ENCODE peak calls at places on chromosomes 7 and 10, in nine cellular contexts. One of them, this sample, is unnamed.

GRCh38 chr10:48764486-48764885 is 79.8 kb downstream of the WDFY4 start:
- DNase-seq in ovary: no peak
- DNase-seq in left lung: no peak
- DNase-seq in hepatocyte: no peak
- DNase-seq in right atrium auricular region: no peak
- DNase-seq in lower lobe of right lung: no peak
- DNase-seq in foreskin keratinocyte: no peak
- DNase-seq in right cardiac atrium: no peak
- DNase-seq in MM.1S: no peak
- DNase-seq in this sample: no peak

GRCh38 chr10:129744134-129744895 is 219.8 kb downstream of the EBF3 start:
- DNase-seq in left lung: no peak
- DNase-seq in lower lobe of right lung: no peak
- DNase-seq in right atrium auricular region: peak; percentile 50
- DNase-seq in MM.1S: no peak
- DNase-seq in hepatocyte: no peak
- DNase-seq in right cardiac atrium: no peak
- DNase-seq in foreskin keratinocyte: no peak
- DNase-seq in ovary: no peak
- DNase-seq in this sample: no peak

GRCh38 chr7:7323921-7324320 is 141.6 kb downstream of the C1GALT1 start:
- DNase-seq in right cardiac atrium: no peak
- DNase-seq in foreskin keratinocyte: no peak
- DNase-seq in ovary: no peak
- DNase-seq in right atrium auricular region: no peak
- DNase-seq in left lung: no peak
- DNase-seq in MM.1S: no peak
- DNase-seq in lower lobe of right lung: no peak
- DNase-seq in hepatocyte: no peak
- DNase-seq in this sample: no peak

GRCh38 chr10:124416733-124417132 is 2.0 kb downstream of the OAT start:
- DNase-seq in ovary: no peak
- DNase-seq in right cardiac atrium: no peak
- DNase-seq in hepatocyte: no peak
- DNase-seq in foreskin keratinocyte: no peak
- DNase-seq in right atrium auricular region: no peak
- DNase-seq in MM.1S: no peak
- DNase-seq in lower lobe of right lung: no peak
- DNase-seq in left lung: no peak
- DNase-seq in this sample: peak; percentile 54

GRCh38 chr10:24382596-24382978 is 173.6 kb downstream of the KIAA1217 start:
- DNase-seq in lower lobe of right lung: no peak
- DNase-seq in MM.1S: peak; percentile 34
- DNase-seq in hepatocyte: no peak
- DNase-seq in right atrium auricular region: no peak
- DNase-seq in ovary: no peak
- DNase-seq in left lung: no peak
- DNase-seq in foreskin keratinocyte: no peak
- DNase-seq in right cardiac atrium: no peak
- DNase-seq in this sample: no peak

GRCh38 chr7:131506597-131506996 is 49.8 kb downstream of the PODXL start:
- DNase-seq in left lung: no peak
- DNase-seq in right atrium auricular region: peak; percentile 47
- DNase-seq in foreskin keratinocyte: no peak
- DNase-seq in ovary: no peak
- DNase-seq in MM.1S: no peak
- DNase-seq in hepatocyte: no peak
- DNase-seq in lower lobe of right lung: no peak
- DNase-seq in right cardiac atrium: peak; percentile 57
- DNase-seq in this sample: no peak

GRCh38 chr10:97333601-97334369 is 744 bp downstream of the FRAT2 start:
- DNase-seq in left lung: peak; percentile 93
- DNase-seq in MM.1S: no peak
- DNase-seq in hepatocyte: peak; percentile 59
- DNase-seq in lower lobe of right lung: peak; percentile 86
- DNase-seq in right atrium auricular region: no peak
- DNase-seq in ovary: peak; percentile 27
- DNase-seq in right cardiac atrium: peak; percentile 80
- DNase-seq in foreskin keratinocyte: peak; percentile 57
- DNase-seq in this sample: peak; percentile 64

GRCh38 chr10:77661100-77661499 is 23.5 kb upstream of the KCNMA1 start:
- DNase-seq in lower lobe of right lung: no peak
- DNase-seq in foreskin keratinocyte: no peak
- DNase-seq in right atrium auricular region: no peak
- DNase-seq in MM.1S: no peak
- DNase-seq in ovary: no peak
- DNase-seq in left lung: no peak
- DNase-seq in right cardiac atrium: no peak
- DNase-seq in hepatocyte: no peak
- DNase-seq in this sample: no peak

GRCh38 chr10:27534341-27534740 is 30.2 kb downstream of the RAB18 start:
- DNase-seq in right cardiac atrium: no peak
- DNase-seq in right atrium auricular region: no peak
- DNase-seq in foreskin keratinocyte: no peak
- DNase-seq in MM.1S: no peak
- DNase-seq in left lung: no peak
- DNase-seq in lower lobe of right lung: no peak
- DNase-seq in ovary: no peak
- DNase-seq in hepatocyte: no peak
- DNase-seq in this sample: no peak
- H3K4me1 ChIP-seq in right cardiac atrium: no peaks in the 10 kb centered on the region
- H3K4me1 ChIP-seq in right atrium auricular region: no peaks in the 10 kb centered on the region
- H3K4me1 ChIP-seq in foreskin keratinocyte: no peaks in the 10 kb centered on the region
- H3K4me1 ChIP-seq in MM.1S: peaks cover 7% of the 10 kb centered on the region
- H3K4me1 ChIP-seq in left lung: peaks cover 7% of the 10 kb centered on the region
- H3K4me1 ChIP-seq in lower lobe of right lung: peaks cover 7% of the 10 kb centered on the region
- H3K4me1 ChIP-seq in ovary: no peaks in the 10 kb centered on the region
- H3K4me1 ChIP-seq in hepatocyte: no peaks in the 10 kb centered on the region
- H3K4me1 ChIP-seq in this sample: no peaks in the 10 kb centered on the region

GRCh38 chr10:17026686-17027485 is 102.7 kb downstream of the CUBN start:
- DNase-seq in hepatocyte: no peak
- DNase-seq in left lung: no peak
- DNase-seq in ovary: no peak
- DNase-seq in right atrium auricular region: no peak
- DNase-seq in right cardiac atrium: no peak
- DNase-seq in lower lobe of right lung: no peak
- DNase-seq in foreskin keratinocyte: peak; percentile 78
- DNase-seq in MM.1S: no peak
- DNase-seq in this sample: no peak

GRCh38 chr10:17024461-17024860 is 105.2 kb downstream of the CUBN start:
- DNase-seq in MM.1S: no peak
- DNase-seq in right atrium auricular region: no peak
- DNase-seq in ovary: no peak
- DNase-seq in foreskin keratinocyte: no peak
- DNase-seq in hepatocyte: no peak
- DNase-seq in lower lobe of right lung: no peak
- DNase-seq in right cardiac atrium: no peak
- DNase-seq in left lung: no peak
- DNase-seq in this sample: no peak

GRCh38 chr10:17022898-17023297 is 106.7 kb downstream of the CUBN start:
- DNase-seq in foreskin keratinocyte: no peak
- DNase-seq in hepatocyte: no peak
- DNase-seq in ovary: no peak
- DNase-seq in right atrium auricular region: no peak
- DNase-seq in left lung: no peak
- DNase-seq in right cardiac atrium: no peak
- DNase-seq in lower lobe of right lung: no peak
- DNase-seq in MM.1S: no peak
- DNase-seq in this sample: no peak

GRCh38 chr10:17023386-17024298 is 106.0 kb downstream of the CUBN start:
- DNase-seq in ovary: peak; percentile 54
- DNase-seq in right atrium auricular region: peak; percentile 87
- DNase-seq in lower lobe of right lung: no peak
- DNase-seq in foreskin keratinocyte: peak; percentile 98
- DNase-seq in right cardiac atrium: peak; percentile 65
- DNase-seq in left lung: no peak
- DNase-seq in hepatocyte: peak; percentile 75
- DNase-seq in MM.1S: peak; percentile 93
- DNase-seq in this sample: no peak

DNA sequence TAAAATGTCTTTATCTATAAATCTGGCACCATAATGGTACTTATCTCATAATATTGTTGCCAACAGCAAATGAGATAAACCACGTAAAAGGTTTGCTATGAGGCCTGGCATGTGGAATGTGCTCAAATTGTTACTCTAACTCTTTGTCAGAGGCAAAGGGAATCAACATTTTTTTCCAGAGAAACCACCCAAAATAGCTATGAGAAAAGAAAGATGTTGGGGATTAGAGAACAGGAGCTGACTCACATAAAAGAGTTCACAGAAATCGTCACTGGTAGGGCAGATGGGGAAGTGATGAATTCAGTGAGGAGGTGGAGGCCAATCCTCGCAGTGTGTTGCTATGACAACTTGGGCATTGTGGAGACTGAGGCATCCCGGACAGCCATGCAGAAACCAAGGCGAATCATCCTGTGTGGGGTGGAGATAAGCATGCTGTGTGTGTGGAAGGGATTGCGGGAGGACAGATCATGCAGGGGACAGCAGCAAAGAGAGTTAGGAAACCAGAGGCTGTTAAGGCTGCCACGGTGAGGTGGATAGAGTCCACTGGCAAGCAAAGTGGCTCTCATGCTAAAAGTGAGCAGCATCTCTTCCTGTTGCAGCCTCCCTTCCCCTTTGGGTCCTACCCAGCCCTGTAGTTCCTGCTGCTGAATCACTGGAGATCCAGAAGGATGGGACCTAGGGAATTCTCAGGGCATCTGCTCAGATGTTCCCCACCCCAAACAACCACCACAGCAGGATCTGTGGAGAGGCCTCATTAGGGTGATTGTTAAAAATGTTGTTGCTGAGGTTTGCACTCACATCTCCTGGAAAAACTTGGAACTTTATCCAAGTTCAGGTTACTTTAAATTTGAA is 103.9 kb downstream of the CUBN start:
- DNase-seq in left lung: no peak
- DNase-seq in MM.1S: no peak
- DNase-seq in right atrium auricular region: peak; percentile 89
- DNase-seq in hepatocyte: peak; percentile 54
- DNase-seq in ovary: no peak
- DNase-seq in right cardiac atrium: no peak
- DNase-seq in foreskin keratinocyte: peak; percentile 99
- DNase-seq in lower lobe of right lung: no peak
- DNase-seq in this sample: no peak
- H3K27ac ChIP-seq in left lung: peak overlapping the region; percentile 71
- H3K27ac ChIP-seq in MM.1S: no peak overlapping the region
- H3K27ac ChIP-seq in right atrium auricular region: peak overlapping the region; percentile 75
- H3K27ac ChIP-seq in hepatocyte: peak overlapping the region; percentile 13
- H3K27ac ChIP-seq in ovary: no peak overlapping the region
- H3K27ac ChIP-seq in right cardiac atrium: peak overlapping the region; percentile 60
- H3K27ac ChIP-seq in foreskin keratinocyte: peak overlapping the region; percentile 90
- H3K27ac ChIP-seq in lower lobe of right lung: peak overlapping the region; percentile 66
- H3K27ac ChIP-seq in this sample: peak overlapping the region; percentile 12

GRCh38 chr7:150924256-150924851 is 53.8 kb downstream of the KCNH2 start:
- DNase-seq in ovary: no peak
- DNase-seq in left lung: no peak
- DNase-seq in foreskin keratinocyte: no peak
- DNase-seq in right atrium auricular region: no peak
- DNase-seq in MM.1S: no peak
- DNase-seq in lower lobe of right lung: no peak
- DNase-seq in hepatocyte: no peak
- DNase-seq in right cardiac atrium: no peak
- DNase-seq in this sample: no peak

GRCh38 chr7:150923191-150923590 is 54.9 kb downstream of the KCNH2 start:
- DNase-seq in ovary: no peak
- DNase-seq in lower lobe of right lung: no peak
- DNase-seq in left lung: no peak
- DNase-seq in hepatocyte: no peak
- DNase-seq in MM.1S: no peak
- DNase-seq in foreskin keratinocyte: no peak
- DNase-seq in right atrium auricular region: no peak
- DNase-seq in right cardiac atrium: no peak
- DNase-seq in this sample: no peak

GRCh38 chr7:150926066-150926465 is 52.1 kb downstream of the KCNH2 start:
- DNase-seq in hepatocyte: no peak
- DNase-seq in MM.1S: no peak
- DNase-seq in foreskin keratinocyte: no peak
- DNase-seq in ovary: no peak
- DNase-seq in right atrium auricular region: no peak
- DNase-seq in left lung: no peak
- DNase-seq in right cardiac atrium: no peak
- DNase-seq in lower lobe of right lung: no peak
- DNase-seq in this sample: no peak

GRCh38 chr7:150927157-150927953 is 50.8 kb downstream of the KCNH2 start:
- DNase-seq in MM.1S: no peak
- DNase-seq in foreskin keratinocyte: no peak
- DNase-seq in left lung: no peak
- DNase-seq in lower lobe of right lung: no peak
- DNase-seq in ovary: no peak
- DNase-seq in hepatocyte: no peak
- DNase-seq in right atrium auricular region: no peak
- DNase-seq in right cardiac atrium: no peak
- DNase-seq in this sample: no peak

DNA sequence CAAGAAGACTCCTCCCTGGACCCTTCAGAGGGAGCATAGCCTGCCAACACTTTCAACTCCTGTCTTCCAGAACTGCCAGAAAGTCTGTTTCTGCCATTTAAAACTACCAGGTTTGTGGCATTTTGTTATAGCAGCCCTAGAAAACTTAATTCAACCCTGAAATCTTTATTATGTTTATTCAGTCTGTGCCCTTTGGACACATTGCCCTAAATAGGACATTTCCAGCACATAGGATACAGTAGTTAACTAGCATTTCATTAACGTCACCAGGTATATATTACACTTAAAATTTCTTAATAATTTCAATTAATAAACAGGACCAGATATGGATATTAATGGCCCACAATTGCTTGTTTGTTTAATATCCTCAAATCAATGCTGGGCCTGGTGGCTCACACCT is 54.3 kb downstream of the KCNH2 start:
- DNase-seq in foreskin keratinocyte: no peak
- DNase-seq in MM.1S: no peak
- DNase-seq in ovary: no peak
- DNase-seq in hepatocyte: no peak
- DNase-seq in right cardiac atrium: no peak
- DNase-seq in left lung: no peak
- DNase-seq in lower lobe of right lung: no peak
- DNase-seq in right atrium auricular region: no peak
- DNase-seq in this sample: no peak
- H3K27me3 ChIP-seq in foreskin keratinocyte: peaks cover 21% of the 10 kb centered on the region
- H3K27me3 ChIP-seq in MM.1S: no peaks in the 10 kb centered on the region
- H3K27me3 ChIP-seq in ovary: no peaks in the 10 kb centered on the region
- H3K27me3 ChIP-seq in hepatocyte: peaks cover 9% of the 10 kb centered on the region
- H3K27me3 ChIP-seq in right cardiac atrium: no peaks in the 10 kb centered on the region
- H3K27me3 ChIP-seq in left lung: peaks cover 14% of the 10 kb centered on the region
- H3K27me3 ChIP-seq in lower lobe of right lung: peaks cover 4% of the 10 kb centered on the region
- H3K27me3 ChIP-seq in right atrium auricular region: no peaks in the 10 kb centered on the region
- H3K27me3 ChIP-seq in this sample: no peaks in the 10 kb centered on the region

DNA sequence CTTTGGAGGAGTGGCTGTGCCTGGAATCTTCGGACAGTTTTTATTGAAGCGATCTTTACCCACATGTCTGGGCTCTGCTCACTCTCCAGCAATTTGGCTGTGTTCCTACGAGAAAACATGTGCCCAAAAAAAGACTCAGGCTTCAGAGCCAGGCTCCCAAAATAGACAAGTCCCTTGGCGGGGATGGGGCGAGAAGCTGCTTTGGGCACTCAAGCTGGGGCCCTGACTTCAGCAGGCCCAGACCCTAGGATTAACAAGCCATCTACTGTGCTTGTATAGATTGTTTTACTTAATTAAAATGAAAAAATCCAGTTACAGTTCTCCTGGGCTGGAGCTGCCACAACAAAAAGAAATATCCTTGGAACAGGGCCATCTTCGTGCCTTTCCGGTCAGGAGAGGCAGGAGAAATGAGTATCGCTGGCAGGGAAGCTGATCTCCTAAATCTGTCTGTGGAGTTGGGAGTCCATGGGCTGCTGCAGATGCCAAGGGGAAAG is 51.4 kb upstream of the PDCD4 start:
- DNase-seq in right atrium auricular region: peak; percentile 69
- DNase-seq in ovary: peak; percentile 70
- DNase-seq in lower lobe of right lung: no peak
- DNase-seq in hepatocyte: peak; percentile 44
- DNase-seq in right cardiac atrium: peak; percentile 84
- DNase-seq in left lung: no peak
- DNase-seq in MM.1S: no peak
- DNase-seq in foreskin keratinocyte: no peak
- DNase-seq in this sample: no peak
- H3K4me1 ChIP-seq in right atrium auricular region: no peaks in the 10 kb centered on the region
- H3K4me1 ChIP-seq in ovary: peaks cover 35% of the 10 kb centered on the region
- H3K4me1 ChIP-seq in lower lobe of right lung: peaks cover 36% of the 10 kb centered on the region
- H3K4me1 ChIP-seq in hepatocyte: peaks cover 70% of the 10 kb centered on the region
- H3K4me1 ChIP-seq in right cardiac atrium: peaks cover 28% of the 10 kb centered on the region
- H3K4me1 ChIP-seq in left lung: peaks cover 29% of the 10 kb centered on the region
- H3K4me1 ChIP-seq in MM.1S: peaks cover 6% of the 10 kb centered on the region
- H3K4me1 ChIP-seq in foreskin keratinocyte: no peaks in the 10 kb centered on the region
- H3K4me1 ChIP-seq in this sample: peaks cover 19% of the 10 kb centered on the region

This sample was measured in right lobe of liver.